ENCODE peak calls at places on chromosomes 2 and 18, in nine cellular contexts. F is HCT116, N is hepatocyte, D is brain microvascular endothelial cell, R is colonic mucosa, C is thyroid gland, U is GM23248, B is left lung, Y is upper lobe of right lung. Q is an unnamed sample.

GRCh38 chr2:127406454-127406853 is 11.8 kb upstream of the PROC start:
- DNase-seq in R (no peak), C (no peak), Y (no peak), B (no peak), D (no peak), U (peak), F (no peak), N (no peak), Q (no peak)

GRCh38 chr2:158509928-158510797 is 53.4 kb downstream of the PKP4 start:
- DNase-seq in F (no peak), Y (no peak), D (no peak), C (no peak), B (no peak), R (no peak), U (peak), N (no peak), Q (no peak)

GRCh38 chr2:54589340-54590215 is 133.5 kb downstream of the SPTBN1 start:
- DNase-seq in R (peak), Y (no peak), F (no peak), N (peak), U (no peak), D (peak), B (no peak), C (no peak), Q (no peak)

GRCh38 chr2:56565143-56565542 is 381.4 kb downstream of the CCDC85A start:
- DNase-seq in U (peak), D (no peak), F (no peak), Y (no peak), B (no peak), N (no peak), C (no peak), R (no peak), Q (no peak)

GRCh38 chr2:25270061-25270460 is 71.7 kb downstream of the DNMT3A start:
- DNase-seq in R (no peak), D (no peak), N (no peak), Y (no peak), F (no peak), U (no peak), B (no peak), C (no peak), Q (no peak)

GRCh38 chr2:59658906-59659305 is 894.5 kb downstream of the BCL11A start:
- DNase-seq in Y (no peak), R (no peak), N (peak), B (no peak), D (no peak), C (no peak), F (no peak), U (no peak), Q (no peak)

GRCh38 chr2:223052710-223053261 is 796 bp downstream of the KCNE4 start:
- DNase-seq in D (no peak), Y (no peak), U (no peak), B (no peak), N (no peak), C (peak), F (no peak), R (no peak), Q (peak)

GRCh38 chr18:55821219-55821618 is 233.2 kb upstream of the TCF4 start:
- DNase-seq in D (peak), R (no peak), C (peak), Y (no peak), F (no peak), U (peak), N (no peak), B (no peak), Q (no peak)

GRCh38 chr2:189535433-189535832 is 45.2 kb downstream of the SLC40A1 start:
- DNase-seq in D (no peak), C (no peak), U (peak), N (no peak), F (no peak), Y (no peak), R (no peak), B (no peak), Q (no peak)

GRCh38 chr2:39640681-39641080 is 25.0 kb upstream of the TMEM178A start:
- DNase-seq in F (no peak), C (no peak), U (no peak), D (no peak), B (no peak), R (no peak), Y (no peak), N (no peak), Q (no peak)

DNA sequence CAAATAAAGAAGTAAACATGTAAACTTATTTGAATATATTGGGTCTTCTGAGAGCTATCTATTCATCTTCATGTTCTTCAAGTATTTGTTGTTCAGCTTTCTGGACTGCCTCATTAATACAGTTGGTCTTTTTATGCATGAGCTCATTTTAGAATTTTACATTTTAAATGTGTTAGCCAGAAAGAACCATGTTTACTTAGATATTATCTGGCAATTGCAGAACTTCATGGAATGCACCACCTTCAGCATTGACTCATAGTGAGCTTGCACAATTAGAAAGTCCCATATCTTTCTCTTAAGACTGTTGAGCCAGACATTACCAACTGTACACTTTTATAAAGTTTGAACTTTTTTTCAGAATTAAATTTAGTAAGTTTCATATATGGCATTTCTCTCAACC is 536.7 kb downstream of the RIT2 start:
- DNase-seq in B (no peak), D (peak), C (no peak), F (no peak), Y (no peak), U (peak), N (no peak), R (no peak), Q (no peak)
- H3K4me3 ChIP-seq in B (no peak), D (no peak), C (no peak), F (no peak), Y (no peak), U (no peak), N (no peak), R (no peak), Q (no peak)

DNA sequence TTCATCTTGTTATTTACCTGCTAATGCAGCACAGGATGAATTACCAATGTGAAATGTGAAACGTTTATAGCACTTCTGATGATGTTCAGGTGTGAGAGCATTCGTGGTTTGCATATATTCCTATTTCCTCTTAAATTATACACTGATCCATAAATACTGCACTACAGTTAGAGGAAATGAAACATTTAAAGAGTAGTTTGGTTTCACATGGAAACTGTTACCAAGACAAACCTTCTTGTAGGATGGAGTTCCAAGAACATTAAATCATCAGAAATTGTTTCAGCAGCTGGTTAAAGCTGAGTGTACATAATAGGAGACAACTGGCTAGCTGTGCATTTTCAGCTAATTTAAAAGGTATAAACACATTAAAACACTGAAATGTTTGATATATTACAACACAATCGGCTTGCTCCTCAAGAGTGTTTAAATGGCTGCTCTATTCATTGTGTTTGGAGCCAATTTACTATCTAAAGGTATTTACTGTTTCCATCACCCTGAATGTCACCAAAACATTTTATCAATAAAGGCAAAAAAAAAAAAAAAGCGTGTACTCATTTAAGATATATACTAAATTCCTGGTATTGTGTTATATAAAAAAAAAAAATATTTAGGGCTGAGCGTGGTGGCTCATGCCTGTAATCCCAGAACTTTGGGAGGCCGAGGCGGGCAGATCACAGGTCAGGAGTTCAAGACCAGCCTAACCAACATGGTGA is 100.6 kb downstream of the DYM start:
- DNase-seq in C (no peak), R (no peak), Y (no peak), U (peak), D (no peak), F (no peak), N (no peak), B (no peak), Q (no peak)
- H3K27ac ChIP-seq in C (no peak), R (no peak), Y (no peak), U (peak), D (no peak), F (no peak), N (no peak), B (no peak), Q (no peak)

GRCh38 chr18:76528477-76529432 is 33.7 kb upstream of the ZNF516 start:
- DNase-seq in Y (no peak), B (no peak), F (no peak), D (peak), U (peak), R (peak), C (peak), N (peak), Q (peak)

GRCh38 chr18:76530391-76530790 is 35.3 kb upstream of the ZNF516 start:
- DNase-seq in U (no peak), B (no peak), Y (no peak), N (no peak), D (no peak), F (no peak), R (no peak), C (no peak), Q (no peak)

GRCh38 chr18:76532875-76533274 is 37.8 kb upstream of the ZNF516 start:
- DNase-seq in D (no peak), F (no peak), R (no peak), U (no peak), B (no peak), N (no peak), C (no peak), Y (peak), Q (no peak)

GRCh38 chr18:76530846-76531245 is 35.8 kb upstream of the ZNF516 start:
- DNase-seq in F (no peak), N (no peak), Y (no peak), R (no peak), D (no peak), C (no peak), B (no peak), U (no peak), Q (no peak)

GRCh38 chr18:76529433-76529811 is 34.4 kb upstream of the ZNF516 start:
- DNase-seq in D (no peak), B (no peak), C (no peak), F (no peak), U (no peak), Y (no peak), R (no peak), N (no peak), Q (no peak)
- H3K4me3 ChIP-seq in D (no peak), B (peak), C (peak), F (no peak), U (peak), Y (peak), R (no peak), N (peak), Q (peak)

DNA sequence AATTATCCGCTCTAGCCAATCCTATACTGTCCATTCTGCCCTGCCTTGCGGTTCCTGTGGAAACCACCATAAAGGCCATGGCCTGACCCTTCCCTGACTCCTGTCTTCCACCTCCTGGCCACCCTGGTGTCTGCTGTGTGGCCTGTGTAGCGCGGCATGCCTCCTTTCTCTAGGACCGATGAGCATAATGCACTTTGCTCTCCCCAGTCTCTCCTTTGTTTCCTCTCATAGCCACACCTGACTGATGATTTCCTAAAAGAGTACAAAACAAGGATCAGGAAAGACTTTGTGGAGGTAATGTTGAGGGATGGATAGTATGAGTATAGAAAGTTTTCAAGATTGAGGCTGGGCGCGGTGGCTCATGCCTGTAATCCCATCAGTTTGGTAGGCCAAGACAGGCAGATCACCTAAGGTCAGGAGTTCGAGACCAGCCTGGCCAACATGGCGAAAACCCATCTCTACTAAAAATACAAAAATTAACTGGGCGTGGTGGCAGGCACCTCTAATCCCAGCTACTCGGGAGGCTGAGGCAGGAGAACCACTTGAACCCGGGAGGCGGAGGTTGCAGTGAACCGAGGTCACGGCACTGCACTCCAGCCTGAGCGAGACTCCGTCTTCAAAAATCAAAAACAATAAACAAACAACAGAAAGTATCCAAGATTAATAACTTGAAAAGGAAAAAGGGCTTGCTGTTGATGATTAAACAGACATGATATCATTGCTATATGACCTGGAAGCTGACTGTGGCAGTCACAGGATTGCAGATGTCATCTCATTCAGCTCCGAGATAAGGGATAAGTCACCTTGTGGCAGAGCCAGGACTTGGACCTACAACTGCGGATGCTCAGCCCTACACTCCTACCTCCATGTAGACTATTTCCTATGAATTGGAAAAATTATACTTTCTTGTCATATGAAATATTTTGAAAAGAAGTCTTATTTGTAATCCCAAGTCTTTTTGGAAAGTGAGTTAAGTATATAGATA is 16.6 kb downstream of the SOWAHC start:
- DNase-seq in D (no peak), B (no peak), U (no peak), C (no peak), Y (no peak), F (no peak), R (no peak), N (peak), Q (no peak)
- H3K27ac ChIP-seq in D (no peak), B (no peak), U (no peak), C (no peak), Y (no peak), F (no peak), R (no peak), N (peak), Q (no peak)

GRCh38 chr2:121776361-121776760 is 20.9 kb downstream of the TSN start:
- DNase-seq in R (no peak), Y (no peak), U (no peak), N (no peak), F (no peak), B (no peak), C (no peak), D (no peak), Q (no peak)
- H3K4me3 ChIP-seq in R (no peak), Y (no peak), U (no peak), N (no peak), F (no peak), B (no peak), C (no peak), D (no peak), Q (no peak)

GRCh38 chr2:134333646-134334189 is 79.8 kb downstream of the MGAT5 start:
- DNase-seq in R (no peak), B (no peak), F (no peak), D (no peak), C (no peak), N (peak), U (peak), Y (no peak), Q (no peak)

GRCh38 chr2:134336352-134336751 is 82.5 kb downstream of the MGAT5 start:
- DNase-seq in F (no peak), Y (no peak), B (no peak), R (no peak), C (no peak), U (no peak), D (no peak), N (no peak), Q (no peak)

GRCh38 chr2:134335601-134336000 is 81.7 kb downstream of the MGAT5 start:
- DNase-seq in F (no peak), B (no peak), N (no peak), D (no peak), R (no peak), Y (no peak), C (no peak), U (no peak), Q (no peak)

GRCh38 chr2:134336936-134337335 is 83.1 kb downstream of the MGAT5 start:
- DNase-seq in Y (no peak), F (no peak), R (no peak), D (no peak), C (no peak), U (no peak), B (no peak), N (no peak), Q (no peak)

GRCh38 chr2:134334542-134335353 is 80.9 kb downstream of the MGAT5 start:
- DNase-seq in Y (no peak), D (no peak), R (no peak), B (no peak), F (no peak), U (no peak), N (no peak), C (no peak), Q (no peak)
- H3K27ac ChIP-seq in Y (no peak), D (no peak), R (no peak), B (no peak), F (no peak), U (no peak), N (no peak), C (no peak), Q (no peak)

GRCh38 chr18:47912343-47912742 is 18.1 kb downstream of the SMAD2 start:
- DNase-seq in C (no peak), Y (no peak), R (no peak), U (no peak), D (no peak), F (no peak), N (peak), B (no peak), Q (no peak)
- H3K4me3 ChIP-seq in C (no peak), Y (no peak), R (no peak), U (no peak), D (no peak), F (no peak), N (no peak), B (no peak), Q (no peak)

GRCh38 chr2:28339516-28340175 is 53.0 kb upstream of the FOSL2 start:
- DNase-seq in U (no peak), R (no peak), N (no peak), C (no peak), F (no peak), Y (peak), B (no peak), D (no peak), Q (no peak)
- H3K27ac ChIP-seq in U (no peak), R (peak), N (peak), C (no peak), F (no peak), Y (no peak), B (no peak), D (no peak), Q (no peak)

GRCh38 chr2:46298522-46299351 is 1.5 kb downstream of the EPAS1 start:
- DNase-seq in F (no peak), R (peak), Y (peak), U (peak), B (peak), D (no peak), N (peak), C (peak), Q (peak)
- H3K4me3 ChIP-seq in F (peak), R (peak), Y (peak), U (peak), B (peak), D (peak), N (peak), C (peak), Q (peak)

Q was measured in pancreas.